ENCODE peak calls at places on chromosomes 16 and 17, in four cellular contexts. One of them, this sample, is unnamed.

GRCh38 chr17:68135141-68135887 is 99.8 kb downstream of the KPNA2 start:
- DNase-seq in GM12878: no peak
- DNase-seq in HepG2: no peak
- DNase-seq in K562: no peak
- DNase-seq in this sample: no peak

GRCh38 chr17:42989726-42990652 is 8.2 kb upstream of the RPL27 start:
- DNase-seq in GM12878: no peak
- DNase-seq in K562: no peak
- DNase-seq in HepG2: peak; percentile 32
- DNase-seq in this sample: no peak

GRCh38 chr17:8922451-8922850 is 43.1 kb downstream of the PIK3R5 start:
- DNase-seq in HepG2: no peak
- DNase-seq in K562: no peak
- DNase-seq in GM12878: no peak
- DNase-seq in this sample: no peak

GRCh38 chr16:49472598-49472997 is 99.0 kb downstream of the C16orf78 start:
- DNase-seq in K562: no peak
- DNase-seq in GM12878: no peak
- DNase-seq in HepG2: no peak
- DNase-seq in this sample: no peak

GRCh38 chr17:80529104-80529903 is 15.3 kb upstream of the RPTOR start:
- DNase-seq in GM12878: no peak
- DNase-seq in HepG2: no peak
- DNase-seq in K562: no peak
- DNase-seq in this sample: no peak

GRCh38 chr17:40355123-40355803 is 9.3 kb downstream of the GJD3 start:
- DNase-seq in K562: peak; percentile 88
- DNase-seq in GM12878: no peak
- DNase-seq in HepG2: peak; percentile 58
- DNase-seq in this sample: peak; percentile 96

GRCh38 chr17:80109713-80110446 is 8.5 kb downstream of the GAA start:
- DNase-seq in K562: no peak
- DNase-seq in HepG2: no peak
- DNase-seq in GM12878: no peak
- DNase-seq in this sample: peak; percentile 9

GRCh38 chr17:78372811-78373210 is 5.6 kb upstream of the PGS1 start:
- DNase-seq in GM12878: no peak
- DNase-seq in K562: no peak
- DNase-seq in HepG2: no peak
- DNase-seq in this sample: no peak

GRCh38 chr17:28219771-28220170 is 99.2 kb upstream of the TMEM97 start:
- DNase-seq in GM12878: no peak
- DNase-seq in K562: no peak
- DNase-seq in HepG2: no peak
- DNase-seq in this sample: no peak

GRCh38 chr17:78781339-78782304 is at the start of gene CYTH1:
- DNase-seq in K562: no peak
- DNase-seq in GM12878: no peak
- DNase-seq in HepG2: no peak
- DNase-seq in this sample: peak; percentile 59

GRCh38 chr17:5500247-5500803 is 14.0 kb downstream of the MIS12 start:
- DNase-seq in HepG2: no peak
- DNase-seq in GM12878: no peak
- DNase-seq in K562: no peak
- DNase-seq in this sample: no peak

GRCh38 chr17:75625813-75626486 is 7.3 kb upstream of the SMIM5 start:
- DNase-seq in HepG2: peak; percentile 56
- DNase-seq in GM12878: no peak
- DNase-seq in K562: peak; percentile 75
- DNase-seq in this sample: peak; percentile 87

GRCh38 chr17:32287804-32288511 is 22.3 kb downstream of the RHBDL3 start:
- DNase-seq in GM12878: no peak
- DNase-seq in K562: no peak
- DNase-seq in HepG2: no peak
- DNase-seq in this sample: no peak

GRCh38 chr17:9101356-9101755 is 80.0 kb downstream of the NTN1 start:
- DNase-seq in K562: no peak
- DNase-seq in HepG2: no peak
- DNase-seq in GM12878: no peak
- DNase-seq in this sample: no peak

GRCh38 chr16:58116046-58116445 is 13.1 kb downstream of the CFAP20 start:
- DNase-seq in GM12878: no peak
- DNase-seq in HepG2: no peak
- DNase-seq in K562: no peak
- DNase-seq in this sample: no peak

GRCh38 chr16:88400186-88400585 is 17.4 kb downstream of the ZNF469 start:
- DNase-seq in K562: no peak
- DNase-seq in HepG2: no peak
- DNase-seq in GM12878: no peak
- DNase-seq in this sample: no peak

GRCh38 chr16:1428511-1428910 is 2.4 kb upstream of the PERCC1 start:
- DNase-seq in GM12878: no peak
- DNase-seq in K562: peak; percentile 77
- DNase-seq in HepG2: no peak
- DNase-seq in this sample: peak; percentile 77

GRCh38 chr17:19554393-19554792 is 20.7 kb downstream of the SLC47A1 start:
- DNase-seq in HepG2: peak; percentile 34
- DNase-seq in GM12878: no peak
- DNase-seq in K562: no peak
- DNase-seq in this sample: no peak

GRCh38 chr16:86727131-86727530 is 148.8 kb downstream of the FOXL1 start:
- DNase-seq in K562: no peak
- DNase-seq in GM12878: no peak
- DNase-seq in HepG2: no peak
- DNase-seq in this sample: no peak

GRCh38 chr17:15363702-15364101 is 22.3 kb upstream of the TEKT3 start:
- DNase-seq in GM12878: no peak
- DNase-seq in HepG2: no peak
- DNase-seq in K562: no peak
- DNase-seq in this sample: no peak

GRCh38 chr17:58575511-58575910 is 61.1 kb upstream of the MTMR4 start:
- DNase-seq in HepG2: no peak
- DNase-seq in K562: peak; percentile 32
- DNase-seq in GM12878: no peak
- DNase-seq in this sample: no peak

GRCh38 chr16:81694494-81695285 is 84.4 kb upstream of the PLCG2 start:
- DNase-seq in GM12878: no peak
- DNase-seq in K562: no peak
- DNase-seq in HepG2: no peak
- DNase-seq in this sample: no peak

GRCh38 chr16:4393243-4393606 is 21.6 kb downstream of the VASN start:
- DNase-seq in HepG2: no peak
- DNase-seq in GM12878: no peak
- DNase-seq in K562: no peak
- DNase-seq in this sample: no peak

GRCh38 chr17:50122945-50123344 is 7.0 kb downstream of the SAMD14 start:
- DNase-seq in K562: no peak
- DNase-seq in HepG2: no peak
- DNase-seq in GM12878: no peak
- DNase-seq in this sample: no peak

GRCh38 chr16:79658301-79659001 is 57.9 kb upstream of the MAF start:
- DNase-seq in K562: peak; percentile 25
- DNase-seq in GM12878: no peak
- DNase-seq in HepG2: peak; percentile 22
- DNase-seq in this sample: no peak

GRCh38 chr17:38702166-38702899 is 2.7 kb upstream of the MLLT6 start:
- DNase-seq in GM12878: no peak
- DNase-seq in K562: peak; percentile 86
- DNase-seq in HepG2: peak; percentile 86
- DNase-seq in this sample: peak; percentile 81

GRCh38 chr17:51147641-51148040 is 5.7 kb upstream of the NME1 start:
- DNase-seq in GM12878: no peak
- DNase-seq in K562: no peak
- DNase-seq in HepG2: no peak
- DNase-seq in this sample: no peak

GRCh38 chr16:88831838-88832237 is 20.1 kb upstream of the APRT start:
- DNase-seq in K562: peak; percentile 30
- DNase-seq in HepG2: peak; percentile 23
- DNase-seq in GM12878: no peak
- DNase-seq in this sample: no peak

GRCh38 chr16:50683689-50684374 is 2.7 kb upstream of the SNX20 start:
- DNase-seq in HepG2: no peak
- DNase-seq in K562: no peak
- DNase-seq in GM12878: peak; percentile 87
- DNase-seq in this sample: no peak

GRCh38 chr17:6796887-6797490 is 21.0 kb downstream of the FBXO39 start:
- DNase-seq in K562: no peak
- DNase-seq in HepG2: no peak
- DNase-seq in GM12878: no peak
- DNase-seq in this sample: no peak
- TF ChIP-seq NR2C2 in K562: no peak
- TF ChIP-seq NR2C2 in HepG2: no peak
- TF ChIP-seq NR2C2 in GM12878: no peak
- TF ChIP-seq NR2C2 in this sample: no peak

GRCh38 chr16:67805718-67806427 is 487 bp downstream of the RANBP10 start:
- DNase-seq in GM12878: no peak
- DNase-seq in HepG2: no peak
- DNase-seq in K562: no peak
- DNase-seq in this sample: no peak

GRCh38 chr16:67804853-67805542 is 1.4 kb downstream of the RANBP10 start:
- DNase-seq in K562: no peak
- DNase-seq in HepG2: peak; percentile 74
- DNase-seq in GM12878: no peak
- DNase-seq in this sample: no peak

GRCh38 chr16:67806428-67807147 is at the start of the genes RANBP10 and TSNAXIP1:
- DNase-seq in K562: peak; percentile 96
- DNase-seq in GM12878: peak; percentile 99
- DNase-seq in HepG2: peak; percentile 100
- DNase-seq in this sample: peak; percentile 98

GRCh38 chr16:67803894-67804293 is 2.5 kb downstream of the RANBP10 start:
- DNase-seq in K562: no peak
- DNase-seq in GM12878: no peak
- DNase-seq in HepG2: no peak
- DNase-seq in this sample: no peak

DNA sequence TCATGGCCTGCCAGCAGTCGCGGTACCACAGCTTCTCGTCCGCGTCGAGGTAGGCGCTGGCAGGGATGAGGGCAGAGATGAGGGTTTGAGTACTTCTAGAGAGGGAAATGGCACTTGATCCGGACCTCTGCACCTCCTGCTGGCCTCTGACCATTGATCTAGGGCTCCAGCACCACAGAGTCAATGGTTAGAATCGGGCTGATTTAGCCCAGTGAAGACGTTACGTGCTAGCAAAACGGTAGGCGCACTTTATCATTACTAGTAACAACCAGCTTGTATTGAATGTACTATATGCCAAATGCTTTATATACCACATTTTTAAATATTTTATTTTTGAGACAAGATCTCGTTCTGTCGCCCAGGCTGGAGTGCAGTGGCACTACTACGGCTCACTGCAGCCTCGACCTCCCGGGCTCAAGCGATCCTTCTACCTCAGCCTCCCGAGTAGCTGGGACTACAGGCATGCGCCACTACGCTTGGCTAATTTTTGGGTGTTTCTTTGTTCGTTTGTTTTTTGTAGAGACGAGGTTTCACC is 526 bp downstream of the TSNAXIP1 start:
- DNase-seq in K562: no peak
- DNase-seq in HepG2: no peak
- DNase-seq in GM12878: no peak
- DNase-seq in this sample: no peak
- TF ChIP-seq CREB1 in K562: no peak
- TF ChIP-seq CREB1 in HepG2: no peak
- TF ChIP-seq CREB1 in GM12878: no peak
- TF ChIP-seq CREB1 in this sample: no peak

GRCh38 chr16:77899416-77899815 is 111.1 kb downstream of the VAT1L start:
- DNase-seq in GM12878: no peak
- DNase-seq in K562: no peak
- DNase-seq in HepG2: no peak
- DNase-seq in this sample: no peak

GRCh38 chr16:77896357-77896972 is 108.1 kb downstream of the VAT1L start:
- DNase-seq in HepG2: no peak
- DNase-seq in GM12878: no peak
- DNase-seq in K562: no peak
- DNase-seq in this sample: no peak

GRCh38 chr16:77897038-77897437 is 108.7 kb downstream of the VAT1L start:
- DNase-seq in HepG2: no peak
- DNase-seq in K562: no peak
- DNase-seq in GM12878: no peak
- DNase-seq in this sample: no peak

GRCh38 chr16:77897831-77898540 is 109.6 kb downstream of the VAT1L start:
- DNase-seq in HepG2: no peak
- DNase-seq in K562: no peak
- DNase-seq in GM12878: no peak
- DNase-seq in this sample: no peak

GRCh38 chr16:77898671-77899211 is 110.4 kb downstream of the VAT1L start:
- DNase-seq in HepG2: no peak
- DNase-seq in K562: no peak
- DNase-seq in GM12878: no peak
- DNase-seq in this sample: no peak
- TF ChIP-seq NR2C2 in HepG2: no peak
- TF ChIP-seq NR2C2 in K562: no peak
- TF ChIP-seq NR2C2 in GM12878: no peak
- TF ChIP-seq NR2C2 in this sample: no peak

GRCh38 chr16:28882476-28883180 is 4.3 kb downstream of the ATP2A1 start:
- DNase-seq in GM12878: no peak
- DNase-seq in HepG2: no peak
- DNase-seq in K562: no peak
- DNase-seq in this sample: peak; percentile 63

GRCh38 chr16:28880955-28881354 is 2.7 kb downstream of the ATP2A1 start:
- DNase-seq in HepG2: no peak
- DNase-seq in GM12878: no peak
- DNase-seq in K562: no peak
- DNase-seq in this sample: no peak

GRCh38 chr16:28884045-28884444 is 5.8 kb downstream of the ATP2A1 start:
- DNase-seq in GM12878: no peak
- DNase-seq in HepG2: no peak
- DNase-seq in K562: no peak
- DNase-seq in this sample: no peak

GRCh38 chr16:28880589-28880915 is 2.3 kb downstream of the ATP2A1 start:
- DNase-seq in GM12878: no peak
- DNase-seq in K562: no peak
- DNase-seq in HepG2: no peak
- DNase-seq in this sample: no peak

DNA sequence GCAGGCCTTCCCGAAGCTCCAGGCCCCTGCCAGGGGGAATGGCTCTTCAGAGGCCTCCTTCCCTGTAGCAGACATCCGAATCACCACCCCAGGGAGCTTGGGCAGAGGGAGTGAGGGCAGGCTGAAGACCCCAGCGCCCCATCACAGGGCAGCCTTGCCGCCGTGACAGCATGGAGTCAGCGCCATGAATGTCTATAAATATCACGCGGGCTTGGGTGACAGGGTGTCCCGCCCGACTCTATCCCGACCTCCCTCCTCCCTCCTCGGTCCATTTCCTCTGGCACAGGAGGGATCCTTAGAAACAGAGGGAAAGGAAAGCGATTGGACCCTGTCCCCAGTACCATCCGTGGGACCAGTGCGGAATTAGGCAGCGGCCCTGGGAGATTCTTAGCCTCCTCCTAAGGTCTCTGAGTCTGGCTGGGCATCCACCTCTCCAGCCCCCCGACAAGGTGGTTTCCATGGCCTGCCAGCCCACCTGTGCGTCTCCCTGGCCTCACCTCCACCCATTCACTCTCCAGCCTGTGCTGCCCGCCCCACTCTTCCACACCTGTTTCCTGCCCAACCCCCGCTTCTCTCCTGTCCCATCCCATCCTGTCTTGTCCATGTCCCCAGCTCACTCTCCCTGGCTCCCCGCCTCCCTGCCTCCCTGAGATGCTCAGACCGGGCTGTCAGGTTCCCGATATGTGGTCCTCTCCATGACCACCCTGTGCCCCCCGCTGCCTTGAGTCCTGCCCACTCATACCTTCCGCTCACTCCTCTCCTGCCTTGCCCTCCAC is 5.1 kb downstream of the ATP2A1 start:
- DNase-seq in GM12878: no peak
- DNase-seq in K562: no peak
- DNase-seq in HepG2: no peak
- DNase-seq in this sample: no peak
- TF ChIP-seq CREB1 in GM12878: no peak
- TF ChIP-seq CREB1 in K562: no peak
- TF ChIP-seq CREB1 in HepG2: no peak
- TF ChIP-seq CREB1 in this sample: no peak

This sample was measured in WTC11.